ENCODE peak calls at places on chromosomes 16 and 17, in five cellular contexts. M is cardiac septum; U is CD8-positive, alpha-beta memory T cell; O is right atrium auricular region; T is NCI-H446. Y is an unnamed sample.

GRCh38 chr17:30095507-30096244 is 20.9 kb upstream of the NSRP1 start:
- DNase-seq in M (no peak), U (no peak), O (no peak), T (peak), Y (no peak)

GRCh38 chr17:10059684-10060211 is 138.7 kb downstream of the GAS7 start:
- DNase-seq in M (peak), U (no peak), O (peak), T (no peak), Y (no peak)

GRCh38 chr16:11571549-11571948 is 15.2 kb downstream of the LITAF start:
- DNase-seq in M (no peak), U (no peak), O (no peak), T (no peak), Y (no peak)

GRCh38 chr17:81487487-81488275 is 24.9 kb downstream of the ACTG1 start:
- DNase-seq in M (peak), U (peak), O (no peak), T (peak), Y (peak)

GRCh38 chr16:69088684-69089083 is 16.8 kb upstream of the HAS3 start:
- DNase-seq in M (no peak), U (no peak), O (no peak), T (no peak), Y (no peak)

GRCh38 chr16:75209944-75210343 is 3.0 kb upstream of the CTRB2 start:
- DNase-seq in M (no peak), U (no peak), O (no peak), T (no peak), Y (no peak)

GRCh38 chr17:73288534-73289302 is 23.1 kb downstream of the CDC42EP4 start:
- DNase-seq in M (peak), U (no peak), O (peak), T (no peak), Y (no peak)

GRCh38 chr16:8869212-8869987 is 594 bp upstream of the CARHSP1 start:
- DNase-seq in M (no peak), U (no peak), O (no peak), T (no peak), Y (no peak)

GRCh38 chr17:78042542-78042941 is 84.0 kb downstream of the TNRC6C start:
- DNase-seq in M (no peak), U (no peak), O (no peak), T (no peak), Y (no peak)